ENCODE peak calls at places on chromosome 12, in seven cellular contexts. E, Q, K, M, Y, J and T are unnamed samples.

GRCh38 chr12:13942826-13943225 is 38.6 kb downstream of the GRIN2B start:
- DNase-seq in E (peak; percentile 74), Q (no peak), K (no peak), M (no peak), Y (no peak), J (no peak), T (no peak)

GRCh38 chr12:68561830-68562229 is 48.9 kb upstream of the RAP1B start:
- DNase-seq in E (peak; percentile 38), Q (no peak), K (no peak), M (no peak), Y (no peak), J (no peak), T (no peak)

GRCh38 chr12:48002773-48003218 is 1.5 kb downstream of the COL2A1 start:
- DNase-seq in E (peak; percentile 45), Q (peak; percentile 67), K (peak; percentile 25), M (peak; percentile 71), Y (peak; percentile 31), J (peak; percentile 48), T (peak; percentile 50)

GRCh38 chr12:50224026-50224692 is 57.0 kb upstream of the CERS5 start:
- DNase-seq in E (peak; percentile 85), Q (no peak), K (no peak), M (peak; percentile 39), Y (peak; percentile 61), J (peak; percentile 51), T (peak; percentile 20)

GRCh38 chr12:19892186-19892585 is 452.9 kb downstream of the AEBP2 start:
- DNase-seq in E (no peak), Q (no peak), K (no peak), M (no peak), Y (peak; percentile 28), J (no peak), T (no peak)

GRCh38 chr12:84561362-84561761 is 351.2 kb downstream of the SLC6A15 start:
- DNase-seq in E (no peak), Q (no peak), K (peak; percentile 64), M (peak; percentile 77), Y (no peak), J (no peak), T (no peak)

GRCh38 chr12:54259194-54260011 is 20.5 kb downstream of the CBX5 start:
- DNase-seq in E (peak; percentile 99), Q (peak; percentile 85), K (peak; percentile 88), M (peak; percentile 96), Y (peak; percentile 87), J (peak; percentile 55), T (peak; percentile 88)

GRCh38 chr12:56374726-56375597 is 12.3 kb upstream of the APOF start:
- DNase-seq in E (no peak), Q (no peak), K (no peak), M (no peak), Y (peak; percentile 9), J (no peak), T (no peak)

GRCh38 chr12:94193623-94194022 is 45.2 kb downstream of the PLXNC1 start:
- DNase-seq in E (no peak), Q (no peak), K (no peak), M (no peak), Y (no peak), J (no peak), T (no peak)

GRCh38 chr12:131041968-131042847 is 88.5 kb downstream of the ADGRD1 start:
- DNase-seq in E (no peak), Q (no peak), K (no peak), M (no peak), Y (no peak), J (no peak), T (no peak)

GRCh38 chr12:122197612-122197966 is 5.9 kb upstream of the B3GNT4 start:
- DNase-seq in E (no peak), Q (no peak), K (no peak), M (no peak), Y (peak; percentile 19), J (no peak), T (no peak)

GRCh38 chr12:14510574-14510973 is 57.1 kb downstream of the PLBD1 start:
- DNase-seq in E (peak; percentile 27), Q (no peak), K (no peak), M (no peak), Y (no peak), J (no peak), T (no peak)

GRCh38 chr12:47729233-47729632 is 3.9 kb upstream of the ENDOU start:
- DNase-seq in E (no peak), Q (peak; percentile 55), K (peak; percentile 80), M (peak; percentile 39), Y (peak; percentile 87), J (no peak), T (no peak)

GRCh38 chr12:32477714-32478113 is 78.4 kb downstream of the FGD4 start:
- DNase-seq in E (no peak), Q (no peak), K (no peak), M (no peak), Y (no peak), J (no peak), T (no peak)

GRCh38 chr12:54329756-54330155 is 4.8 kb downstream of the COPZ1 start:
- DNase-seq in E (no peak), Q (no peak), K (no peak), M (no peak), Y (no peak), J (no peak), T (no peak)

GRCh38 chr12:57514720-57515467 is 5.4 kb downstream of the DDIT3 start:
- DNase-seq in E (no peak), Q (no peak), K (no peak), M (no peak), Y (no peak), J (no peak), T (no peak)

GRCh38 chr12:1502441-1502785 is 92.0 kb downstream of the FBXL14 start:
- DNase-seq in E (no peak), Q (no peak), K (peak; percentile 57), M (no peak), Y (peak; percentile 17), J (no peak), T (no peak)

GRCh38 chr12:26994109-26994508 is 20.1 kb downstream of the TM7SF3 start:
- DNase-seq in E (no peak), Q (no peak), K (no peak), M (no peak), Y (no peak), J (no peak), T (no peak)

GRCh38 chr12:26987634-26988424 is 26.4 kb downstream of the TM7SF3 start:
- DNase-seq in E (no peak), Q (no peak), K (peak; percentile 17), M (no peak), Y (peak; percentile 17), J (no peak), T (no peak)

GRCh38 chr12:26989873-26990272 is 24.3 kb downstream of the TM7SF3 start:
- DNase-seq in E (no peak), Q (no peak), K (no peak), M (no peak), Y (no peak), J (no peak), T (no peak)

GRCh38 chr12:26991826-26992225 is 22.4 kb downstream of the TM7SF3 start:
- DNase-seq in E (no peak), Q (no peak), K (no peak), M (no peak), Y (no peak), J (no peak), T (no peak)

DNA sequence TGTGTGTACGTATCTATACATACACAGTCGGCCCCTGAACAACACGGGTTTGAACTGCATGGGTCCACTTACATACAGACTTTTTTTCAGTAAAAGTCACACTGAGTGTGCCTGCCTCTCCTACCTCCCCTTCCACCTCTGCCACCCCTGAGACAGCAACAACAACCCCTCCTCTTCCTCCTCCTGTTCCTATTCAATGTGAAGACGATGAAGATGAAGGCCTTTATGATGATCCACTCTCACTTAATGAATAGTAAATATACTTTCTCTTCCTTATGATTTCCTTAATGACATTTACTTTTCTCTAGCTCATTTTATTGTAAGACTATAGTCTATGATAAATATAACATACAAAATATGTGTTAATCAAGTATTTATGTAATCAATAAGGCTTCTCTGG is 25.5 kb downstream of the TM7SF3 start:
- DNase-seq in E (no peak), Q (no peak), K (no peak), M (no peak), Y (no peak), J (no peak), T (no peak)
- H3K36me3 ChIP-seq in E (no peaks in the 10 kb centered on the region), Q (no peaks in the 10 kb centered on the region), K (no peaks in the 10 kb centered on the region), M (peaks cover 13% of the 10 kb centered on the region), Y (peaks cover 4% of the 10 kb centered on the region), J (peaks cover 78% of the 10 kb centered on the region), T (no peaks in the 10 kb centered on the region)

GRCh38 chr12:120468271-120468845 is 1.2 kb downstream of the SRSF9 start:
- DNase-seq in E (peak; percentile 63), Q (peak; percentile 52), K (peak; percentile 71), M (peak; percentile 76), Y (peak; percentile 57), J (peak; percentile 44), T (peak; percentile 41)
- H3K36me3 ChIP-seq in E (peaks cover 11% of the 10 kb centered on the region), Q (peaks cover 2% of the 10 kb centered on the region), K (peaks cover 10% of the 10 kb centered on the region), M (peaks cover 30% of the 10 kb centered on the region), Y (peaks cover 24% of the 10 kb centered on the region), J (peaks cover 37% of the 10 kb centered on the region), T (peaks cover 21% of the 10 kb centered on the region)

DNA sequence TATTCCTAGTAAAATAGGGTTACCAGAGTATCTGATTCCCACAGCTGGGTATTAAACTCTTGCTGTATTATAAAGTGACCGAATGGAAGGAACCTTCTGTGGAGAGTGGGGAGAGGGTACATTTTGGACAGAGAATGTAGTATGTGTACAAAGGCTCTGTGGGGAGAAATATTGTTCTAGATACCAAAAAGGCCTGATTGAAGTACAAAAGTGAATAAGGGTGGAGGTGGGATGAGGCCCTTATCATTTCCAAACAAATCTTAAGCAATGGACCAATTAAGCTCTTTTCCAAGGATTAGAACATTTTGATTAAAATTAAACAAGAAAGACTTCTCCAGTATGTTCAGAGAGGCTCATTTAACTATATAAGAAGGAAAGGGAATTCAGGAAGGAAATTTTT is 20.4 kb downstream of the EID3 start:
- DNase-seq in E (no peak), Q (no peak), K (no peak), M (no peak), Y (no peak), J (no peak), T (no peak)
- H3K36me3 ChIP-seq in E (peaks cover 6% of the 10 kb centered on the region), Q (peaks cover 7% of the 10 kb centered on the region), K (peaks cover 20% of the 10 kb centered on the region), M (peaks cover 90% of the 10 kb centered on the region), Y (peaks cover 56% of the 10 kb centered on the region), J (peaks cover 90% of the 10 kb centered on the region), T (peaks cover 57% of the 10 kb centered on the region)

GRCh38 chr12:120718055-120718454 is 7.6 kb upstream of the ACADS start:
- DNase-seq in E (no peak), Q (no peak), K (no peak), M (no peak), Y (no peak), J (no peak), T (no peak)

GRCh38 chr12:120719496-120720233 is 6.0 kb upstream of the ACADS start:
- DNase-seq in E (no peak), Q (no peak), K (peak; percentile 39), M (no peak), Y (peak; percentile 26), J (peak; percentile 37), T (no peak)

GRCh38 chr12:120720972-120721801 is 4.4 kb upstream of the ACADS start:
- DNase-seq in E (no peak), Q (no peak), K (no peak), M (no peak), Y (no peak), J (no peak), T (no peak)

GRCh38 chr12:120720234-120720968 is 5.2 kb upstream of the ACADS start:
- DNase-seq in E (no peak), Q (no peak), K (peak; percentile 71), M (peak; percentile 90), Y (peak; percentile 71), J (no peak), T (no peak)

DNA sequence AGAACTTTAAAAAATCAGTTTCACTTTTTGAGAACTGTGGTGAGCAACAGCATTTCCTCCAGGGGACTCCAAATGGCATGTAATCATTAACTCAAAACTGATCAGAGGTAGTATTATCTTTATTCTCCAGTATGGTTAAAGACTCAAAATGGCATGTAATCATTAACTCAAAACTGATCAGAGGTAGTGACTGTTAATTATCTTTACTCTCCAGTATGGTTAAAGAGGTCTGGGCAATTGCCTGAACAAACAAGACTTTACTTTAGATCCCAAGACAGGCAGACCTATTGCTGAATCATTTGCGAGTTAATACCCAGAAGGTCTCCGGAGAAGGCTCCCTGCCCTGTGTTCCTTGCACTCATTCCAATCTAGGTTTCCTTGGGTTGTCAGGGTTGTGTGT is 6.6 kb upstream of the ACADS start:
- DNase-seq in E (no peak), Q (no peak), K (no peak), M (no peak), Y (no peak), J (no peak), T (no peak)
- H3K36me3 ChIP-seq in E (peaks cover 26% of the 10 kb centered on the region), Q (peaks cover 7% of the 10 kb centered on the region), K (peaks cover 21% of the 10 kb centered on the region), M (peaks cover 56% of the 10 kb centered on the region), Y (peaks cover 47% of the 10 kb centered on the region), J (peaks cover 99% of the 10 kb centered on the region), T (peaks cover 70% of the 10 kb centered on the region)